ENCODE peak calls at places on chromosome 10, in five cellular contexts. One of them, this sample, is unnamed.

GRCh38 chr10:129525408-129525807 is 58.4 kb downstream of the MGMT start:
- DNase-seq in HFF-Myc: peak
- DNase-seq in ovary: no peak
- DNase-seq in sciatic nerve: no peak
- DNase-seq in fibroblast of the conjunctiva: peak
- DNase-seq in this sample: no peak

GRCh38 chr10:76337641-76338040 is 906.2 kb downstream of the LRMDA start:
- DNase-seq in HFF-Myc: peak
- DNase-seq in ovary: no peak
- DNase-seq in sciatic nerve: no peak
- DNase-seq in fibroblast of the conjunctiva: no peak
- DNase-seq in this sample: no peak

GRCh38 chr10:86659721-86660438 is 5.5 kb downstream of the OPN4 start:
- DNase-seq in HFF-Myc: no peak
- DNase-seq in ovary: peak
- DNase-seq in sciatic nerve: no peak
- DNase-seq in fibroblast of the conjunctiva: no peak
- DNase-seq in this sample: peak

GRCh38 chr10:77188000-77188395 is 449.6 kb downstream of the KCNMA1 start:
- DNase-seq in HFF-Myc: no peak
- DNase-seq in ovary: no peak
- DNase-seq in sciatic nerve: no peak
- DNase-seq in fibroblast of the conjunctiva: no peak
- DNase-seq in this sample: no peak

GRCh38 chr10:51308096-51308495 is 233.8 kb downstream of the PRKG1 start:
- DNase-seq in HFF-Myc: no peak
- DNase-seq in ovary: no peak
- DNase-seq in sciatic nerve: no peak
- DNase-seq in fibroblast of the conjunctiva: no peak
- DNase-seq in this sample: no peak

GRCh38 chr10:52313350-52314006 is 603 bp upstream of the DKK1 start:
- DNase-seq in HFF-Myc: no peak
- DNase-seq in ovary: no peak
- DNase-seq in sciatic nerve: no peak
- DNase-seq in fibroblast of the conjunctiva: no peak
- DNase-seq in this sample: no peak

GRCh38 chr10:77834943-77835668 is 91.4 kb downstream of the DLG5 start:
- DNase-seq in HFF-Myc: no peak
- DNase-seq in ovary: no peak
- DNase-seq in sciatic nerve: no peak
- DNase-seq in fibroblast of the conjunctiva: no peak
- DNase-seq in this sample: no peak

GRCh38 chr10:113087082-113088029 is 137.3 kb downstream of the TCF7L2 start:
- DNase-seq in HFF-Myc: peak
- DNase-seq in ovary: peak
- DNase-seq in sciatic nerve: no peak
- DNase-seq in fibroblast of the conjunctiva: peak
- DNase-seq in this sample: peak

GRCh38 chr10:6659451-6659850 is 79.4 kb upstream of the PRKCQ start:
- DNase-seq in HFF-Myc: no peak
- DNase-seq in ovary: no peak
- DNase-seq in sciatic nerve: no peak
- DNase-seq in fibroblast of the conjunctiva: no peak
- DNase-seq in this sample: no peak

GRCh38 chr10:100562008-100562672 is 26.4 kb downstream of the HIF1AN start:
- DNase-seq in HFF-Myc: peak
- DNase-seq in ovary: peak
- DNase-seq in sciatic nerve: peak
- DNase-seq in fibroblast of the conjunctiva: peak
- DNase-seq in this sample: peak

GRCh38 chr10:91328320-91328984 is 81.7 kb upstream of the HECTD2 start:
- DNase-seq in HFF-Myc: no peak
- DNase-seq in ovary: no peak
- DNase-seq in sciatic nerve: no peak
- DNase-seq in fibroblast of the conjunctiva: no peak
- DNase-seq in this sample: no peak

GRCh38 chr10:115566867-115567266 is 473.7 kb downstream of the ATRNL1 start:
- DNase-seq in HFF-Myc: no peak
- DNase-seq in ovary: no peak
- DNase-seq in sciatic nerve: no peak
- DNase-seq in fibroblast of the conjunctiva: no peak
- DNase-seq in this sample: no peak

GRCh38 chr10:42753126-42753506 is 29.5 kb upstream of the BMS1 start:
- DNase-seq in HFF-Myc: peak
- DNase-seq in ovary: peak
- DNase-seq in sciatic nerve: peak
- DNase-seq in fibroblast of the conjunctiva: peak
- DNase-seq in this sample: no peak

GRCh38 chr10:91590904-91591791 is 41.7 kb downstream of the PPP1R3C start:
- DNase-seq in HFF-Myc: peak
- DNase-seq in ovary: peak
- DNase-seq in sciatic nerve: no peak
- DNase-seq in fibroblast of the conjunctiva: no peak
- DNase-seq in this sample: no peak

GRCh38 chr10:22479419-22479818 is 134.1 kb downstream of the SPAG6 start:
- DNase-seq in HFF-Myc: no peak
- DNase-seq in ovary: no peak
- DNase-seq in sciatic nerve: no peak
- DNase-seq in fibroblast of the conjunctiva: peak
- DNase-seq in this sample: no peak

GRCh38 chr10:8133146-8133545 is 78.7 kb downstream of the GATA3 start:
- DNase-seq in HFF-Myc: no peak
- DNase-seq in ovary: no peak
- DNase-seq in sciatic nerve: no peak
- DNase-seq in fibroblast of the conjunctiva: no peak
- DNase-seq in this sample: no peak

GRCh38 chr10:47361293-47361692 is 13.1 kb downstream of the RBP3 start:
- DNase-seq in HFF-Myc: no peak
- DNase-seq in ovary: no peak
- DNase-seq in sciatic nerve: peak
- DNase-seq in fibroblast of the conjunctiva: no peak
- DNase-seq in this sample: peak

GRCh38 chr10:4771554-4772201 is 54.3 kb upstream of the AKR1E2 start:
- DNase-seq in HFF-Myc: no peak
- DNase-seq in ovary: no peak
- DNase-seq in sciatic nerve: no peak
- DNase-seq in fibroblast of the conjunctiva: no peak
- DNase-seq in this sample: no peak

GRCh38 chr10:99521474-99522077 is 11.2 kb upstream of the NKX2-3 start:
- DNase-seq in HFF-Myc: no peak
- DNase-seq in ovary: no peak
- DNase-seq in sciatic nerve: no peak
- DNase-seq in fibroblast of the conjunctiva: no peak
- DNase-seq in this sample: no peak

GRCh38 chr10:133259603-133259992 is 17.1 kb downstream of the ADAM8 start:
- DNase-seq in HFF-Myc: no peak
- DNase-seq in ovary: no peak
- DNase-seq in sciatic nerve: no peak
- DNase-seq in fibroblast of the conjunctiva: no peak
- DNase-seq in this sample: no peak

GRCh38 chr10:80545258-80545881 is 7.7 kb downstream of the SH2D4B start:
- DNase-seq in HFF-Myc: no peak
- DNase-seq in ovary: no peak
- DNase-seq in sciatic nerve: no peak
- DNase-seq in fibroblast of the conjunctiva: no peak
- DNase-seq in this sample: peak

GRCh38 chr10:30505543-30506298 is 71.7 kb downstream of the MAP3K8 start:
- DNase-seq in HFF-Myc: no peak
- DNase-seq in ovary: no peak
- DNase-seq in sciatic nerve: no peak
- DNase-seq in fibroblast of the conjunctiva: no peak
- DNase-seq in this sample: no peak

GRCh38 chr10:66259836-66260235 is 666.0 kb upstream of the LRRTM3 start:
- DNase-seq in HFF-Myc: no peak
- DNase-seq in ovary: no peak
- DNase-seq in sciatic nerve: no peak
- DNase-seq in fibroblast of the conjunctiva: no peak
- DNase-seq in this sample: no peak